ENCODE peak calls at places on chromosomes 13 and 19, in nine cellular contexts. N is stimulated activated CD8-positive, alpha-beta memory T cell treated with anti-CD3 and anti-CD28 coated beads, Interleukin-4, amount 100 ng/mL, for 4 hours; R is neuronal stem cell; S is AG09319; W is tibial artery; A is AG09309; J is activated CD4-positive, alpha-beta T cell treated with anti-CD3 and anti-CD28 coated beads for 4 hours; P is NCI-H2029 treated with DMSO at 0.1 percent for 48 hours; C is substantia nigra. G is an unnamed sample.
A peak's percentile ranks its signal among the peaks of the same experiment; 100 is the strongest.

GRCh38 chr19:52590728-52591127 is 20.6 kb downstream of the ZNF701 start:
- DNase-seq in S (no peak), C (no peak), R (no peak), J (no peak), A (no peak), N (no peak), W (no peak), P (no peak), G (no peak)

GRCh38 chr19:57192064-57192395 is 730 bp downstream of the ZNF264 start:
- DNase-seq in C (no peak), W (no peak), S (no peak), A (no peak), P (no peak), N (no peak), J (no peak), R (no peak), G (no peak)

GRCh38 chr13:21826214-21827015 is 155.5 kb downstream of the FGF9 start:
- DNase-seq in S (no peak), R (no peak), C (no peak), J (no peak), W (no peak), P (no peak), A (no peak), N (no peak), G (no peak)

GRCh38 chr19:32053366-32053765 is 292.0 kb upstream of the ZNF507 start:
- DNase-seq in A (no peak), P (no peak), S (no peak), J (no peak), C (no peak), W (no peak), N (no peak), R (no peak), G (no peak)

GRCh38 chr19:32287086-32287485 is 58.3 kb upstream of the ZNF507 start:
- DNase-seq in P (no peak), N (no peak), C (no peak), J (no peak), S (no peak), R (no peak), W (no peak), A (no peak), G (no peak)

GRCh38 chr13:40026174-40026585 is 370.7 kb downstream of the COG6 start:
- DNase-seq in A (no peak), P (no peak), N (peak; percentile 15), R (no peak), C (no peak), J (peak; percentile 63), W (no peak), S (no peak), G (no peak)

GRCh38 chr13:106302843-106303242 is 232.6 kb downstream of the EFNB2 start:
- DNase-seq in N (no peak), W (no peak), J (no peak), P (no peak), R (no peak), S (no peak), C (no peak), A (no peak), G (no peak)

GRCh38 chr19:43450545-43450997 is 14.8 kb downstream of the LYPD3 start:
- DNase-seq in C (no peak), S (no peak), J (no peak), N (no peak), P (no peak), A (no peak), R (no peak), W (no peak), G (no peak)

GRCh38 chr19:32318884-32319520 is 26.4 kb upstream of the ZNF507 start:
- DNase-seq in R (peak; percentile 49), W (no peak), P (no peak), S (no peak), C (no peak), N (no peak), A (no peak), J (peak; percentile 4), G (peak; percentile 53)

GRCh38 chr13:24230428-24231072 is 70.0 kb downstream of the SPATA13 start:
- DNase-seq in J (no peak), A (no peak), W (no peak), R (no peak), C (no peak), S (no peak), P (no peak), N (no peak), G (no peak)